ENCODE peak calls at places on chromosomes 5 and 9, in four cellular contexts. One of them, this sample, is unnamed. For H3K27me3, the result is how much of the 10 kb centered on the place peaks cover.

GRCh38 chr5:60533789-60534188 is 166.2 kb downstream of the DEPDC1B start:
- DNase-seq in H7: no peak
- DNase-seq in transverse colon: no peak
- DNase-seq in heart right ventricle: no peak
- DNase-seq in this sample: no peak

GRCh38 chr9:98551511-98552286 is 157.0 kb downstream of the GABBR2 start:
- DNase-seq in H7: no peak
- DNase-seq in transverse colon: no peak
- DNase-seq in heart right ventricle: no peak
- DNase-seq in this sample: peak

GRCh38 chr5:6365977-6366590 is 12.3 kb downstream of the MED10 start:
- DNase-seq in H7: no peak
- DNase-seq in transverse colon: no peak
- DNase-seq in heart right ventricle: no peak
- DNase-seq in this sample: no peak

GRCh38 chr5:31702709-31703108 is 63.8 kb downstream of the PDZD2 start:
- DNase-seq in H7: no peak
- DNase-seq in transverse colon: no peak
- DNase-seq in heart right ventricle: peak
- DNase-seq in this sample: no peak

GRCh38 chr9:120886490-120886967 is 9.5 kb upstream of the PHF19 start:
- DNase-seq in H7: no peak
- DNase-seq in transverse colon: no peak
- DNase-seq in heart right ventricle: no peak
- DNase-seq in this sample: peak

GRCh38 chr9:5976668-5977397 is 38.6 kb downstream of the RANBP6 start:
- DNase-seq in H7: no peak
- DNase-seq in transverse colon: no peak
- DNase-seq in heart right ventricle: no peak
- DNase-seq in this sample: no peak

GRCh38 chr9:124202447-124202971 is 55.2 kb upstream of the NEK6 start:
- DNase-seq in H7: no peak
- DNase-seq in transverse colon: peak
- DNase-seq in heart right ventricle: peak
- DNase-seq in this sample: peak

GRCh38 chr5:150154618-150155134 is 969 bp downstream of the PDGFRB start:
- DNase-seq in H7: peak
- DNase-seq in transverse colon: no peak
- DNase-seq in heart right ventricle: no peak
- DNase-seq in this sample: no peak

GRCh38 chr5:14464661-14465060 is 116.9 kb upstream of the OTULINL start:
- DNase-seq in H7: no peak
- DNase-seq in transverse colon: no peak
- DNase-seq in heart right ventricle: no peak
- DNase-seq in this sample: no peak

GRCh38 chr9:18829858-18830257 is 203.2 kb downstream of the SAXO1 start:
- DNase-seq in H7: no peak
- DNase-seq in transverse colon: no peak
- DNase-seq in heart right ventricle: no peak
- DNase-seq in this sample: no peak

GRCh38 chr9:109640232-109641078 is 139.5 kb upstream of the PALM2AKAP2 start:
- DNase-seq in H7: peak
- DNase-seq in transverse colon: peak
- DNase-seq in heart right ventricle: peak
- DNase-seq in this sample: peak

GRCh38 chr9:21499912-21500311 is 17.8 kb upstream of the IFNE start:
- DNase-seq in H7: no peak
- DNase-seq in transverse colon: no peak
- DNase-seq in heart right ventricle: no peak
- DNase-seq in this sample: no peak

GRCh38 chr5:180318456-180319089 is 26.7 kb upstream of the MAPK9 start:
- DNase-seq in H7: peak
- DNase-seq in transverse colon: no peak
- DNase-seq in heart right ventricle: no peak
- DNase-seq in this sample: no peak

GRCh38 chr5:158819840-158820620 is 279.7 kb downstream of the EBF1 start:
- DNase-seq in H7: no peak
- DNase-seq in transverse colon: no peak
- DNase-seq in heart right ventricle: no peak
- DNase-seq in this sample: peak

GRCh38 chr9:87887661-87888480 is 5.2 kb downstream of the SPATA31E1 start:
- DNase-seq in H7: no peak
- DNase-seq in transverse colon: no peak
- DNase-seq in heart right ventricle: no peak
- DNase-seq in this sample: no peak

GRCh38 chr5:122639852-122640251 is 135.0 kb upstream of the SNX2 start:
- DNase-seq in H7: no peak
- DNase-seq in transverse colon: no peak
- DNase-seq in heart right ventricle: no peak
- DNase-seq in this sample: no peak

GRCh38 chr5:137651022-137651421 is 84.9 kb downstream of the KLHL3 start:
- DNase-seq in H7: no peak
- DNase-seq in transverse colon: no peak
- DNase-seq in heart right ventricle: no peak
- DNase-seq in this sample: peak

GRCh38 chr9:125805057-125805456 is 57.9 kb downstream of the PBX3 start:
- DNase-seq in H7: no peak
- DNase-seq in transverse colon: no peak
- DNase-seq in heart right ventricle: no peak
- DNase-seq in this sample: peak

GRCh38 chr5:52017567-52017966 is 634.3 kb downstream of the ISL1 start:
- DNase-seq in H7: no peak
- DNase-seq in transverse colon: no peak
- DNase-seq in heart right ventricle: no peak
- DNase-seq in this sample: no peak

GRCh38 chr5:7795311-7795710 is 55.6 kb downstream of the CFAP90 start:
- DNase-seq in H7: peak
- DNase-seq in transverse colon: no peak
- DNase-seq in heart right ventricle: no peak
- DNase-seq in this sample: no peak

GRCh38 chr5:4079881-4080280 is 484.2 kb downstream of the IRX1 start:
- DNase-seq in H7: no peak
- DNase-seq in transverse colon: no peak
- DNase-seq in heart right ventricle: no peak
- DNase-seq in this sample: no peak

GRCh38 chr5:129973716-129974426 is 69.6 kb downstream of the CHSY3 start:
- DNase-seq in H7: no peak
- DNase-seq in transverse colon: no peak
- DNase-seq in heart right ventricle: no peak
- DNase-seq in this sample: peak

GRCh38 chr9:108535526-108535925 is 320.3 kb downstream of the ACTL7B start:
- DNase-seq in H7: peak
- DNase-seq in transverse colon: peak
- DNase-seq in heart right ventricle: no peak
- DNase-seq in this sample: no peak

GRCh38 chr5:27571681-27572080 is 533.3 kb upstream of the CDH9 start:
- DNase-seq in H7: no peak
- DNase-seq in transverse colon: no peak
- DNase-seq in heart right ventricle: no peak
- DNase-seq in this sample: no peak

GRCh38 chr9:70058569-70059161 is 15.0 kb downstream of the MAMDC2 start:
- DNase-seq in H7: no peak
- DNase-seq in transverse colon: no peak
- DNase-seq in heart right ventricle: no peak
- DNase-seq in this sample: no peak

GRCh38 chr9:107749787-107750444 is 260.3 kb upstream of the KLF4 start:
- DNase-seq in H7: peak
- DNase-seq in transverse colon: peak
- DNase-seq in heart right ventricle: peak
- DNase-seq in this sample: peak

GRCh38 chr5:173481821-173482220 is 134.6 kb downstream of the BOD1 start:
- DNase-seq in H7: no peak
- DNase-seq in transverse colon: no peak
- DNase-seq in heart right ventricle: no peak
- DNase-seq in this sample: no peak

GRCh38 chr5:173477320-173478055 is 139.0 kb downstream of the BOD1 start:
- DNase-seq in H7: no peak
- DNase-seq in transverse colon: no peak
- DNase-seq in heart right ventricle: no peak
- DNase-seq in this sample: peak

GRCh38 chr5:173483160-173483559 is 133.3 kb downstream of the BOD1 start:
- DNase-seq in H7: no peak
- DNase-seq in transverse colon: no peak
- DNase-seq in heart right ventricle: no peak
- DNase-seq in this sample: no peak

GRCh38 chr5:173480896-173481295 is 135.6 kb downstream of the BOD1 start:
- DNase-seq in H7: no peak
- DNase-seq in transverse colon: no peak
- DNase-seq in heart right ventricle: no peak
- DNase-seq in this sample: no peak

DNA sequence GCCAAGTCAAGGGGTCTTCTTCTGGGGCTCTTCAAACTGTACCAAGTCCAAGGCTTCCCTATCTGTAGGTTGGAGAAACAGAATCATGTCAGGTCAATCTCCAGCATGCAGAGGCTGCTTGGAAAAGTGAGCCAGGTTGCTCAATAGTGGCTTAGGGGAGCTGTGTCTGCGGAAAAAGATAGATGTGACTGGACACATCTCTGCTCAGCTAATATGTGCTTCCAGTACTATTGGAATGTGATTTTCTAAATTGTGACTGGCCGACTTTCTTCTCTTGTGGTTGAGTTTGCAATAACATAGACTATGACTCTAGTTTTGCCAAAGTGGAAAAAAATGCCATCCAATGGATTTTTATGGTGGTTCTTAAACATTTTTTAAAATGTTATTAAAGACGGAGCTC is 136.7 kb downstream of the BOD1 start:
- DNase-seq in H7: no peak
- DNase-seq in transverse colon: no peak
- DNase-seq in heart right ventricle: no peak
- DNase-seq in this sample: peak
- H3K27me3 ChIP-seq in H7: under half
- H3K27me3 ChIP-seq in transverse colon: under half
- H3K27me3 ChIP-seq in heart right ventricle: under half
- H3K27me3 ChIP-seq in this sample: under half

DNA sequence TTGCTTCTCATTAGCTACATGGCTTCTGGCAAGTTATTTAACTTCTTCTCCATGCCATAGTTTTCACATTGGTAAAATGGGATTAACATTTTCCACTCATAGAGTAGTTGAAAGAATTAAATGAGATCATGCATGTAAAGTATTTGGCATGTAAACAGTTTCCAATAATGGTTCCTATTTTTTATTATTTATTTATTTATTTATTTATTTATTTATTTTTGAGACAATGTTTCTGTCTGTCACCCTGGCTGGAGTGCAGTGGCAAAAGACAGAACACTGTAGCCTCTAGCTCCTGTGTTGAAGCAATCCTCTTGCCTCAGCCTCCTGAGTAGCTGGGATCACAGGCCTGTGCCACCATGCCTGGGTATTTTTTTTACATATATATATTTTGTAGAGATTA is 117.7 kb downstream of the DOCK2 start:
- DNase-seq in H7: no peak
- DNase-seq in transverse colon: no peak
- DNase-seq in heart right ventricle: no peak
- DNase-seq in this sample: no peak
- H3K27me3 ChIP-seq in H7: under half
- H3K27me3 ChIP-seq in transverse colon: under half
- H3K27me3 ChIP-seq in heart right ventricle: under half
- H3K27me3 ChIP-seq in this sample: under half

GRCh38 chr5:36029914-36030313 is 36.8 kb downstream of the UGT3A2 start:
- DNase-seq in H7: no peak
- DNase-seq in transverse colon: no peak
- DNase-seq in heart right ventricle: no peak
- DNase-seq in this sample: no peak
- H3K27me3 ChIP-seq in H7: under half
- H3K27me3 ChIP-seq in transverse colon: under half
- H3K27me3 ChIP-seq in heart right ventricle: under half
- H3K27me3 ChIP-seq in this sample: under half

GRCh38 chr5:167580608-167581007 is 710.8 kb upstream of the WWC1 start:
- DNase-seq in H7: no peak
- DNase-seq in transverse colon: no peak
- DNase-seq in heart right ventricle: no peak
- DNase-seq in this sample: no peak
- H3K27me3 ChIP-seq in H7: under half
- H3K27me3 ChIP-seq in transverse colon: under half
- H3K27me3 ChIP-seq in heart right ventricle: under half
- H3K27me3 ChIP-seq in this sample: under half